ENCODE peak calls at places on chromosomes 5 and 9, in six cellular contexts. One of them, this sample, is unnamed.

GRCh38 chr5:63145167-63145566 is 566.5 kb downstream of the LRRC70 start:
- DNase-seq in activated T-helper 1 cell treated with anti-CD3 and anti-CD28 coated beads, Interleukin-12 subunit alpha, Interleukin-12 subunit beta, Interleukin-2, Interleukin-4 antibody, amounts not matched to agents 30 ng/mL and 10 ng/mL and 1 ng/mL, durations not matched to agents 14 hours and 24 hours and 36 hours: no peak
- DNase-seq in right lobe of liver: peak
- DNase-seq in NCI-H1092: no peak
- DNase-seq in WERI-Rb-1: no peak
- DNase-seq in NCI-H1105 treated with DMSO at 0.1 percent for 48 hours: no peak
- DNase-seq in this sample: no peak

GRCh38 chr5:28779161-28779754 is 1740.9 kb upstream of the CDH9 start:
- DNase-seq in activated T-helper 1 cell treated with anti-CD3 and anti-CD28 coated beads, Interleukin-12 subunit alpha, Interleukin-12 subunit beta, Interleukin-2, Interleukin-4 antibody, amounts not matched to agents 30 ng/mL and 10 ng/mL and 1 ng/mL, durations not matched to agents 14 hours and 24 hours and 36 hours: no peak
- DNase-seq in right lobe of liver: no peak
- DNase-seq in NCI-H1092: peak
- DNase-seq in WERI-Rb-1: peak
- DNase-seq in NCI-H1105 treated with DMSO at 0.1 percent for 48 hours: peak
- DNase-seq in this sample: no peak

GRCh38 chr5:76674330-76675066 is 41.4 kb upstream of the F2R start:
- DNase-seq in activated T-helper 1 cell treated with anti-CD3 and anti-CD28 coated beads, Interleukin-12 subunit alpha, Interleukin-12 subunit beta, Interleukin-2, Interleukin-4 antibody, amounts not matched to agents 30 ng/mL and 10 ng/mL and 1 ng/mL, durations not matched to agents 14 hours and 24 hours and 36 hours: no peak
- DNase-seq in right lobe of liver: no peak
- DNase-seq in NCI-H1092: no peak
- DNase-seq in WERI-Rb-1: no peak
- DNase-seq in NCI-H1105 treated with DMSO at 0.1 percent for 48 hours: no peak
- DNase-seq in this sample: no peak

GRCh38 chr9:12657233-12657632 is 36.0 kb upstream of the TYRP1 start:
- DNase-seq in activated T-helper 1 cell treated with anti-CD3 and anti-CD28 coated beads, Interleukin-12 subunit alpha, Interleukin-12 subunit beta, Interleukin-2, Interleukin-4 antibody, amounts not matched to agents 30 ng/mL and 10 ng/mL and 1 ng/mL, durations not matched to agents 14 hours and 24 hours and 36 hours: no peak
- DNase-seq in right lobe of liver: no peak
- DNase-seq in NCI-H1092: no peak
- DNase-seq in WERI-Rb-1: no peak
- DNase-seq in NCI-H1105 treated with DMSO at 0.1 percent for 48 hours: no peak
- DNase-seq in this sample: no peak

GRCh38 chr5:18113724-18114123 is 479.5 kb downstream of the TAF11L14 start:
- DNase-seq in activated T-helper 1 cell treated with anti-CD3 and anti-CD28 coated beads, Interleukin-12 subunit alpha, Interleukin-12 subunit beta, Interleukin-2, Interleukin-4 antibody, amounts not matched to agents 30 ng/mL and 10 ng/mL and 1 ng/mL, durations not matched to agents 14 hours and 24 hours and 36 hours: no peak
- DNase-seq in right lobe of liver: no peak
- DNase-seq in NCI-H1092: peak
- DNase-seq in WERI-Rb-1: peak
- DNase-seq in NCI-H1105 treated with DMSO at 0.1 percent for 48 hours: no peak
- DNase-seq in this sample: no peak

GRCh38 chr9:122213589-122214413 is 15.0 kb downstream of the LHX6 start:
- DNase-seq in activated T-helper 1 cell treated with anti-CD3 and anti-CD28 coated beads, Interleukin-12 subunit alpha, Interleukin-12 subunit beta, Interleukin-2, Interleukin-4 antibody, amounts not matched to agents 30 ng/mL and 10 ng/mL and 1 ng/mL, durations not matched to agents 14 hours and 24 hours and 36 hours: peak
- DNase-seq in right lobe of liver: no peak
- DNase-seq in NCI-H1092: peak
- DNase-seq in WERI-Rb-1: peak
- DNase-seq in NCI-H1105 treated with DMSO at 0.1 percent for 48 hours: peak
- DNase-seq in this sample: peak

GRCh38 chr5:151095341-151096000 is 14.6 kb upstream of the TNIP1 start:
- DNase-seq in activated T-helper 1 cell treated with anti-CD3 and anti-CD28 coated beads, Interleukin-12 subunit alpha, Interleukin-12 subunit beta, Interleukin-2, Interleukin-4 antibody, amounts not matched to agents 30 ng/mL and 10 ng/mL and 1 ng/mL, durations not matched to agents 14 hours and 24 hours and 36 hours: no peak
- DNase-seq in right lobe of liver: no peak
- DNase-seq in NCI-H1092: no peak
- DNase-seq in WERI-Rb-1: peak
- DNase-seq in NCI-H1105 treated with DMSO at 0.1 percent for 48 hours: no peak
- DNase-seq in this sample: no peak

GRCh38 chr9:133679056-133679455 is 42.9 kb downstream of the DBH start:
- DNase-seq in activated T-helper 1 cell treated with anti-CD3 and anti-CD28 coated beads, Interleukin-12 subunit alpha, Interleukin-12 subunit beta, Interleukin-2, Interleukin-4 antibody, amounts not matched to agents 30 ng/mL and 10 ng/mL and 1 ng/mL, durations not matched to agents 14 hours and 24 hours and 36 hours: no peak
- DNase-seq in right lobe of liver: no peak
- DNase-seq in NCI-H1092: no peak
- DNase-seq in WERI-Rb-1: no peak
- DNase-seq in NCI-H1105 treated with DMSO at 0.1 percent for 48 hours: no peak
- DNase-seq in this sample: no peak

GRCh38 chr9:20280330-20280729 is 342.0 kb downstream of the MLLT3 start:
- DNase-seq in activated T-helper 1 cell treated with anti-CD3 and anti-CD28 coated beads, Interleukin-12 subunit alpha, Interleukin-12 subunit beta, Interleukin-2, Interleukin-4 antibody, amounts not matched to agents 30 ng/mL and 10 ng/mL and 1 ng/mL, durations not matched to agents 14 hours and 24 hours and 36 hours: no peak
- DNase-seq in right lobe of liver: no peak
- DNase-seq in NCI-H1092: no peak
- DNase-seq in WERI-Rb-1: no peak
- DNase-seq in NCI-H1105 treated with DMSO at 0.1 percent for 48 hours: no peak
- DNase-seq in this sample: no peak

GRCh38 chr5:61327761-61328753 is 4.0 kb upstream of the ZSWIM6 start:
- DNase-seq in activated T-helper 1 cell treated with anti-CD3 and anti-CD28 coated beads, Interleukin-12 subunit alpha, Interleukin-12 subunit beta, Interleukin-2, Interleukin-4 antibody, amounts not matched to agents 30 ng/mL and 10 ng/mL and 1 ng/mL, durations not matched to agents 14 hours and 24 hours and 36 hours: no peak
- DNase-seq in right lobe of liver: no peak
- DNase-seq in NCI-H1092: no peak
- DNase-seq in WERI-Rb-1: no peak
- DNase-seq in NCI-H1105 treated with DMSO at 0.1 percent for 48 hours: no peak
- DNase-seq in this sample: no peak

This sample was measured in naive thymus-derived CD8-positive, alpha-beta T cell.